ENCODE peak calls at places on chromosomes 5 and 9, in six cellular contexts. One of them, this sample, is unnamed.

GRCh38 chr9:4430492-4431261 is 59.6 kb upstream of the SLC1A1 start:
- DNase-seq in IMR-90: no peak
- DNase-seq in mesendoderm: no peak
- DNase-seq in H1: no peak
- DNase-seq in neuronal stem cell: no peak
- DNase-seq in trophoblast cell: no peak
- DNase-seq in this sample: peak

GRCh38 chr9:110538621-110539020 is 40.9 kb downstream of the SVEP1 start:
- DNase-seq in IMR-90: peak
- DNase-seq in mesendoderm: no peak
- DNase-seq in H1: no peak
- DNase-seq in neuronal stem cell: no peak
- DNase-seq in trophoblast cell: no peak
- DNase-seq in this sample: peak

GRCh38 chr9:114893622-114894021 is 36.8 kb downstream of the TNFSF8 start:
- DNase-seq in IMR-90: peak
- DNase-seq in mesendoderm: no peak
- DNase-seq in H1: no peak
- DNase-seq in neuronal stem cell: no peak
- DNase-seq in trophoblast cell: no peak
- DNase-seq in this sample: peak

GRCh38 chr9:137492464-137493162 is 33.5 kb upstream of the NSMF start:
- DNase-seq in IMR-90: no peak
- DNase-seq in mesendoderm: peak
- DNase-seq in H1: peak
- DNase-seq in neuronal stem cell: no peak
- DNase-seq in trophoblast cell: no peak
- DNase-seq in this sample: no peak

GRCh38 chr5:100444961-100445360 is 90.2 kb upstream of the FAM174A start:
- DNase-seq in IMR-90: peak
- DNase-seq in mesendoderm: no peak
- DNase-seq in H1: no peak
- DNase-seq in neuronal stem cell: no peak
- DNase-seq in trophoblast cell: no peak
- DNase-seq in this sample: peak

GRCh38 chr5:55030676-55031445 is 6.8 kb downstream of the GZMK start:
- DNase-seq in IMR-90: peak
- DNase-seq in mesendoderm: no peak
- DNase-seq in H1: no peak
- DNase-seq in neuronal stem cell: no peak
- DNase-seq in trophoblast cell: no peak
- DNase-seq in this sample: peak

GRCh38 chr5:150253416-150254208 is 36.0 kb downstream of the CAMK2A start:
- DNase-seq in IMR-90: no peak
- DNase-seq in mesendoderm: peak
- DNase-seq in H1: no peak
- DNase-seq in neuronal stem cell: no peak
- DNase-seq in trophoblast cell: no peak
- DNase-seq in this sample: no peak

GRCh38 chr9:26313108-26313507 is 579.5 kb downstream of the CAAP1 start:
- DNase-seq in IMR-90: no peak
- DNase-seq in mesendoderm: no peak
- DNase-seq in H1: no peak
- DNase-seq in neuronal stem cell: no peak
- DNase-seq in trophoblast cell: no peak
- DNase-seq in this sample: no peak

GRCh38 chr5:172496671-172497371 is 42.5 kb upstream of the SH3PXD2B start:
- DNase-seq in IMR-90: no peak
- DNase-seq in mesendoderm: no peak
- DNase-seq in H1: no peak
- DNase-seq in neuronal stem cell: no peak
- DNase-seq in trophoblast cell: no peak
- DNase-seq in this sample: peak

GRCh38 chr5:126868961-126869451 is 92.1 kb downstream of the LMNB1 start:
- DNase-seq in IMR-90: peak
- DNase-seq in mesendoderm: peak
- DNase-seq in H1: no peak
- DNase-seq in neuronal stem cell: peak
- DNase-seq in trophoblast cell: peak
- DNase-seq in this sample: no peak

GRCh38 chr5:55691265-55692105 is 20.6 kb downstream of the SLC38A9 start:
- DNase-seq in IMR-90: peak
- DNase-seq in mesendoderm: peak
- DNase-seq in H1: no peak
- DNase-seq in neuronal stem cell: no peak
- DNase-seq in trophoblast cell: no peak
- DNase-seq in this sample: peak

GRCh38 chr9:136133191-136133958 is 14.7 kb upstream of the TMEM250 start:
- DNase-seq in IMR-90: no peak
- DNase-seq in mesendoderm: peak
- DNase-seq in H1: no peak
- DNase-seq in neuronal stem cell: peak
- DNase-seq in trophoblast cell: no peak
- DNase-seq in this sample: peak

GRCh38 chr5:1685076-1685475 is 114.6 kb downstream of the MRPL36 start:
- DNase-seq in IMR-90: no peak
- DNase-seq in mesendoderm: no peak
- DNase-seq in H1: no peak
- DNase-seq in neuronal stem cell: no peak
- DNase-seq in trophoblast cell: no peak
- DNase-seq in this sample: no peak

GRCh38 chr9:91334053-91334452 is 27.7 kb downstream of the AUH start:
- DNase-seq in IMR-90: peak
- DNase-seq in mesendoderm: no peak
- DNase-seq in H1: no peak
- DNase-seq in neuronal stem cell: no peak
- DNase-seq in trophoblast cell: peak
- DNase-seq in this sample: peak

GRCh38 chr5:132747693-132748440 is 641 bp downstream of the CCNI2 start:
- DNase-seq in IMR-90: no peak
- DNase-seq in mesendoderm: peak
- DNase-seq in H1: no peak
- DNase-seq in neuronal stem cell: no peak
- DNase-seq in trophoblast cell: no peak
- DNase-seq in this sample: no peak

GRCh38 chr9:71249729-71250317 is 128.4 kb upstream of the TRPM3 start:
- DNase-seq in IMR-90: peak
- DNase-seq in mesendoderm: peak
- DNase-seq in H1: no peak
- DNase-seq in neuronal stem cell: peak
- DNase-seq in trophoblast cell: peak
- DNase-seq in this sample: peak

GRCh38 chr5:160064979-160065619 is 54.2 kb downstream of the PWWP2A start:
- DNase-seq in IMR-90: no peak
- DNase-seq in mesendoderm: no peak
- DNase-seq in H1: no peak
- DNase-seq in neuronal stem cell: no peak
- DNase-seq in trophoblast cell: peak
- DNase-seq in this sample: no peak

GRCh38 chr5:168765220-168766037 is 186.3 kb upstream of the PANK3 start:
- DNase-seq in IMR-90: no peak
- DNase-seq in mesendoderm: no peak
- DNase-seq in H1: no peak
- DNase-seq in neuronal stem cell: no peak
- DNase-seq in trophoblast cell: no peak
- DNase-seq in this sample: peak

GRCh38 chr5:155147222-155147621 is 133.7 kb downstream of the KIF4B start:
- DNase-seq in IMR-90: no peak
- DNase-seq in mesendoderm: no peak
- DNase-seq in H1: no peak
- DNase-seq in neuronal stem cell: no peak
- DNase-seq in trophoblast cell: no peak
- DNase-seq in this sample: peak

GRCh38 chr9:99000480-99001395 is 57.0 kb downstream of the COL15A1 start:
- DNase-seq in IMR-90: peak
- DNase-seq in mesendoderm: peak
- DNase-seq in H1: no peak
- DNase-seq in neuronal stem cell: no peak
- DNase-seq in trophoblast cell: peak
- DNase-seq in this sample: peak

GRCh38 chr5:149857499-149857898 is 87.1 kb downstream of the PDE6A start:
- DNase-seq in IMR-90: no peak
- DNase-seq in mesendoderm: no peak
- DNase-seq in H1: no peak
- DNase-seq in neuronal stem cell: no peak
- DNase-seq in trophoblast cell: no peak
- DNase-seq in this sample: peak

GRCh38 chr9:87606921-87607521 is 109.4 kb downstream of the DAPK1 start:
- DNase-seq in IMR-90: peak
- DNase-seq in mesendoderm: no peak
- DNase-seq in H1: no peak
- DNase-seq in neuronal stem cell: no peak
- DNase-seq in trophoblast cell: peak
- DNase-seq in this sample: peak

GRCh38 chr9:133619791-133620190 is 10.6 kb upstream of the FAM163B start:
- DNase-seq in IMR-90: no peak
- DNase-seq in mesendoderm: no peak
- DNase-seq in H1: no peak
- DNase-seq in neuronal stem cell: no peak
- DNase-seq in trophoblast cell: no peak
- DNase-seq in this sample: peak

GRCh38 chr5:167639213-167639612 is 652.2 kb upstream of the WWC1 start:
- DNase-seq in IMR-90: peak
- DNase-seq in mesendoderm: peak
- DNase-seq in H1: no peak
- DNase-seq in neuronal stem cell: no peak
- DNase-seq in trophoblast cell: no peak
- DNase-seq in this sample: peak

GRCh38 chr5:68424799-68425537 is 209.4 kb downstream of the PIK3R1 start:
- DNase-seq in IMR-90: peak
- DNase-seq in mesendoderm: no peak
- DNase-seq in H1: no peak
- DNase-seq in neuronal stem cell: no peak
- DNase-seq in trophoblast cell: no peak
- DNase-seq in this sample: peak

GRCh38 chr9:101977614-101978210 is 239.3 kb upstream of the GRIN3A start:
- DNase-seq in IMR-90: peak
- DNase-seq in mesendoderm: peak
- DNase-seq in H1: no peak
- DNase-seq in neuronal stem cell: no peak
- DNase-seq in trophoblast cell: no peak
- DNase-seq in this sample: peak

GRCh38 chr9:130042931-130043653 is at the start of gene FNBP1:
- DNase-seq in IMR-90: peak
- DNase-seq in mesendoderm: peak
- DNase-seq in H1: peak
- DNase-seq in neuronal stem cell: peak
- DNase-seq in trophoblast cell: peak
- DNase-seq in this sample: peak

GRCh38 chr5:150043657-150044333 is 42.6 kb downstream of the CSF1R start:
- DNase-seq in IMR-90: peak
- DNase-seq in mesendoderm: no peak
- DNase-seq in H1: no peak
- DNase-seq in neuronal stem cell: no peak
- DNase-seq in trophoblast cell: no peak
- DNase-seq in this sample: peak

GRCh38 chr5:135483254-135483653 is 31.1 kb upstream of the TIFAB start:
- DNase-seq in IMR-90: no peak
- DNase-seq in mesendoderm: no peak
- DNase-seq in H1: no peak
- DNase-seq in neuronal stem cell: no peak
- DNase-seq in trophoblast cell: no peak
- DNase-seq in this sample: no peak

GRCh38 chr5:175202461-175203065 is 241.4 kb downstream of the DRD1 start:
- DNase-seq in IMR-90: peak
- DNase-seq in mesendoderm: no peak
- DNase-seq in H1: no peak
- DNase-seq in neuronal stem cell: no peak
- DNase-seq in trophoblast cell: no peak
- DNase-seq in this sample: no peak

GRCh38 chr9:131677051-131677444 is 62.8 kb downstream of the RAPGEF1 start:
- DNase-seq in IMR-90: peak
- DNase-seq in mesendoderm: no peak
- DNase-seq in H1: no peak
- DNase-seq in neuronal stem cell: no peak
- DNase-seq in trophoblast cell: no peak
- DNase-seq in this sample: peak
- H2AK5ac ChIP-seq in IMR-90: peak
- H2AK5ac ChIP-seq in mesendoderm: no peak
- H2AK5ac ChIP-seq in H1: no peak
- H2AK5ac ChIP-seq in neuronal stem cell: no peak
- H2AK5ac ChIP-seq in trophoblast cell: peak
- H2AK5ac ChIP-seq in this sample: no peak

GRCh38 chr5:9222054-9222738 is 323.7 kb downstream of the SEMA5A start:
- DNase-seq in IMR-90: no peak
- DNase-seq in mesendoderm: peak
- DNase-seq in H1: no peak
- DNase-seq in neuronal stem cell: no peak
- DNase-seq in trophoblast cell: no peak
- DNase-seq in this sample: no peak
- H3K4me3 ChIP-seq in IMR-90: no peak
- H3K4me3 ChIP-seq in mesendoderm: no peak
- H3K4me3 ChIP-seq in H1: no peak
- H3K4me3 ChIP-seq in neuronal stem cell: no peak
- H3K4me3 ChIP-seq in trophoblast cell: no peak
- H3K4me3 ChIP-seq in this sample: no peak

GRCh38 chr9:38016375-38017120 is 52.5 kb downstream of the SHB start:
- DNase-seq in IMR-90: peak
- DNase-seq in mesendoderm: peak
- DNase-seq in H1: no peak
- DNase-seq in neuronal stem cell: no peak
- DNase-seq in trophoblast cell: peak
- DNase-seq in this sample: peak
- H3K4ac ChIP-seq in IMR-90: peak
- H3K4ac ChIP-seq in mesendoderm: no peak
- H3K4ac ChIP-seq in H1: peak
- H3K4ac ChIP-seq in neuronal stem cell: no peak
- H3K4ac ChIP-seq in trophoblast cell: peak
- H3K4ac ChIP-seq in this sample: peak

GRCh38 chr5:80187274-80187673 is 68.6 kb downstream of the SERINC5 start:
- DNase-seq in IMR-90: no peak
- DNase-seq in mesendoderm: no peak
- DNase-seq in H1: no peak
- DNase-seq in neuronal stem cell: no peak
- DNase-seq in trophoblast cell: no peak
- DNase-seq in this sample: no peak

GRCh38 chr5:80184235-80185023 is 71.4 kb downstream of the SERINC5 start:
- DNase-seq in IMR-90: no peak
- DNase-seq in mesendoderm: peak
- DNase-seq in H1: peak
- DNase-seq in neuronal stem cell: no peak
- DNase-seq in trophoblast cell: no peak
- DNase-seq in this sample: no peak

GRCh38 chr5:80186634-80187033 is 69.2 kb downstream of the SERINC5 start:
- DNase-seq in IMR-90: no peak
- DNase-seq in mesendoderm: no peak
- DNase-seq in H1: no peak
- DNase-seq in neuronal stem cell: no peak
- DNase-seq in trophoblast cell: peak
- DNase-seq in this sample: no peak

GRCh38 chr5:80182802-80183645 is 72.8 kb downstream of the SERINC5 start:
- DNase-seq in IMR-90: no peak
- DNase-seq in mesendoderm: peak
- DNase-seq in H1: peak
- DNase-seq in neuronal stem cell: no peak
- DNase-seq in trophoblast cell: peak
- DNase-seq in this sample: no peak

GRCh38 chr5:80185095-80185494 is 70.8 kb downstream of the SERINC5 start:
- DNase-seq in IMR-90: no peak
- DNase-seq in mesendoderm: peak
- DNase-seq in H1: no peak
- DNase-seq in neuronal stem cell: no peak
- DNase-seq in trophoblast cell: no peak
- DNase-seq in this sample: no peak
- H2AK5ac ChIP-seq in IMR-90: no peak
- H2AK5ac ChIP-seq in mesendoderm: peak
- H2AK5ac ChIP-seq in H1: peak
- H2AK5ac ChIP-seq in neuronal stem cell: no peak
- H2AK5ac ChIP-seq in trophoblast cell: no peak
- H2AK5ac ChIP-seq in this sample: no peak